ENCODE peak calls at places on chromosomes 11 and 22, in four cellular contexts. L is K562, N is hepatocyte, U is esophagus muscularis mucosa. S is an unnamed sample. For H3K4me1 and H3K27me3, the result is how much of the 10 kb centered on the place peaks cover.

GRCh38 chr11:10298342-10298741 is 4.3 kb upstream of the SBF2 start:
- DNase-seq in L (no peak), N (no peak), U (no peak), S (peak)

GRCh38 chr11:5938603-5938965 is 3.5 kb upstream of the OR56A3 start:
- DNase-seq in L (no peak), N (no peak), U (no peak), S (no peak)

GRCh38 chr11:40129276-40129675 is 1330.2 kb downstream of the LRRC4C start:
- DNase-seq in L (no peak), N (peak), U (no peak), S (no peak)

GRCh38 chr11:128757886-128758612 is 64.2 kb downstream of the FLI1 start:
- DNase-seq in L (no peak), N (no peak), U (no peak), S (no peak)

GRCh38 chr11:64870176-64870892 is 8.1 kb downstream of the EHD1 start:
- DNase-seq in L (peak), N (peak), U (no peak), S (no peak)

GRCh38 chr22:36136988-36137387 is 23.6 kb downstream of the APOL3 start:
- DNase-seq in L (no peak), N (no peak), U (no peak), S (no peak)

GRCh38 chr11:61277973-61278565 is 17.0 kb downstream of the VWCE start:
- DNase-seq in L (no peak), N (no peak), U (no peak), S (no peak)

GRCh38 chr22:42754658-42755057 is 34.0 kb upstream of the A4GALT start:
- DNase-seq in L (peak), N (peak), U (no peak), S (no peak)

DNA sequence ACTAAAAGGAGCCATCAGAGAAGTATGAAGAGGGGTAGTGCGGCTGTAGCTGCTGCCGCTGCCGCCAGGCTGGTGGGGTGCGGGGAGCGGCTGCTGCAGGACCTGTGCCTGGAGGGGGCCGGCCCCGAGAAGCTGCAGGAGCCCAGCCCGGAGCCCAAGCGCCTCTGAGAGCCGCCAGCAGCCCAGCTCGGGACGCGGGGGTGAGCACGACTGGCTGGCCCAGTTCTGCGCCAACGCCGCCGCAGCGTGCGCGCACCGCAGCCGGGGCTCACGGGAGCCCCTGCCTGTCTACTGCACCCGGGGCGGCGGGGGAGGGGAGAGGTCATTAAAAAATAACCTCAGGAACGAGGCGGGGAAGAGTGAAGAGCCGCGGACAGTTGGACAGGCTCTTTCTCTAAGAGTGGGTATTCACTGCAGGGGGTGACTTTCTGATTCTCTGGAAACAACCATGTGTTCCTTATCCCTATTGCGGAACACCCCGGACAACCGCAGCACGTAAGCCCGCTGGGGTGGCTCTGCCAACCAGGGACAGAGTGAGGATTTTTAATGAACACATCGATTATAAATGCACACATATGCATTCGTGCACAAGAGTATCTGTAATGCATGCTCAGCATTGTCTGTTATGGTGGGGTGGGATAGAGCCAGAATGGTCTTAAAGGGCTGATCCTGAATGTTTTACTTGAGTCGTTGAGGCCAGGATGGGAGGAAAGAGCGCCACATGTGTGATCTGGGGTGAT is 459 bp downstream of the GAS2 start:
- DNase-seq in L (no peak), N (peak), U (no peak), S (no peak)
- H3K4me1 ChIP-seq in L (under half), N (under half), U (under half), S (under half)

GRCh38 chr22:19448739-19449421 is 1.4 kb upstream of the C22orf39 start:
- DNase-seq in L (no peak), N (no peak), U (no peak), S (no peak)
- H3K4me3 ChIP-seq in L (no peak), N (no peak), U (no peak), S (no peak)

GRCh38 chr22:45548441-45548840 is 45.8 kb downstream of the FBLN1 start:
- DNase-seq in L (no peak), N (peak), U (no peak), S (no peak)
- H3K27me3 ChIP-seq in L (under half), N (under half), U (under half), S (under half)

DNA sequence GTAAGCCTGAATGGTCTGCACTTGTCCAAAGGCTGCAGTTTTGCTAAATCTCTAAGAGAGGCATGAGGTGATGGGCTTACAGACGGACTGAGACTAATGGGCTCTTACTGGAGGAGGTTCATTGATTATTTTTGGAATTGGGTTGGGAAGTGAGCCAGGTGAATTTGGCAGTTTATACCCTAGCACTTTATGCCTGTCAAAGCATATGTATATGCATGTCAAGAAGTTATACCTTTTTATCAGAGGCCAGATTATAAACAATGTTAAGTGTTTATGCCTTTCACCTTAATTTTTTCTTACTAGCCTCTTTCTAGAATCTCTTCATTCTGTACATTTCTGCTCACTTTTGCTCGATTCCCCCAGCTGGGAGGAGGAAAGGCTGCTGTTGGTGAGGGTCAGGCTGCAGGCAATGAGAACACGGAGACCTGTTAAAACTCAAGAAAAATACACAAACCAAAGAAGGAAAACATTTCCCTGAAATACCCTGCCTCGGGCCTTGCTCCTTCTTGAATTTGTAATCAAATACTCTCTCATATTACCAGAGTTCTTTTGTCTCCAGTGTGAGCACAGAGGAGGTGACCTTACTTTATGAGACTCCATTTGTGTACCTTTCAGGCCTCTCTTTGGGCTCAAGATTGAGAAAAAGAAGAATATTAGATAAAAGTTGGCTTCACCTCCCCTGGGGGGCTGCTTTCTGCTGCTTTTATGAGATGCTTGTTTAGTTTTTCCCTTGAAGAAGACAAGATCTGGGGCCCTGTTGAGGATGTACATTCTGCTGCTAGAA is 19.6 kb downstream of the NAT10 start:
- DNase-seq in L (no peak), N (peak), U (no peak), S (no peak)
- H3K4me1 ChIP-seq in L (under half), N (under half), U (under half), S (under half)

GRCh38 chr11:74954199-74954598 is 5.1 kb downstream of the SPCS2 start:
- DNase-seq in L (no peak), N (no peak), U (no peak), S (no peak)
- H3K4me3 ChIP-seq in L (no peak), N (no peak), U (no peak), S (no peak)